ENCODE peak calls at places on chromosomes 11 and 22, in five cellular contexts. D, T, B, F and Z are unnamed samples.

GRCh38 chr11:132022718-132023117 is 652.3 kb downstream of the NTM start:
- DNase-seq in D (no peak), T (no peak), B (no peak), F (no peak), Z (no peak)

GRCh38 chr11:122690801-122691649 is 35.5 kb downstream of the UBASH3B start:
- DNase-seq in D (no peak), T (no peak), B (no peak), F (no peak), Z (no peak)

GRCh38 chr11:46353706-46354105 is 6.4 kb downstream of the DGKZ start:
- DNase-seq in D (no peak), T (no peak), B (no peak), F (no peak), Z (no peak)

GRCh38 chr11:124867700-124868099 is 2.5 kb downstream of the ROBO3 start:
- DNase-seq in D (no peak), T (no peak), B (peak; percentile 46), F (no peak), Z (no peak)

GRCh38 chr22:50577697-50577986 is 585 bp downstream of the CPT1B start:
- DNase-seq in D (no peak), T (no peak), B (no peak), F (no peak), Z (no peak)

GRCh38 chr11:12126352-12127019 is 16.1 kb downstream of the MICAL2 start:
- DNase-seq in D (no peak), T (no peak), B (no peak), F (no peak), Z (no peak)

GRCh38 chr11:75191330-75191717 is 40.4 kb downstream of the SLCO2B1 start:
- DNase-seq in D (no peak), T (no peak), B (no peak), F (no peak), Z (no peak)

GRCh38 chr22:31244044-31244942 is 32.2 kb downstream of the LIMK2 start:
- DNase-seq in D (peak; percentile 51), T (no peak), B (peak; percentile 30), F (peak; percentile 81), Z (no peak)

GRCh38 chr11:111428113-111428876 is 49.2 kb upstream of the POU2AF1 start:
- DNase-seq in D (no peak), T (no peak), B (no peak), F (no peak), Z (no peak)

GRCh38 chr11:84564180-84564866 is 1062.8 kb downstream of the DLG2 start:
- DNase-seq in D (peak; percentile 15), T (no peak), B (peak; percentile 48), F (no peak), Z (no peak)

GRCh38 chr11:34637303-34637702 is 16.4 kb downstream of the EHF start:
- DNase-seq in D (no peak), T (no peak), B (no peak), F (no peak), Z (no peak)

GRCh38 chr11:119099707-119100106 is 1.9 kb downstream of the DPAGT1 start:
- DNase-seq in D (no peak), T (no peak), B (no peak), F (no peak), Z (no peak)

GRCh38 chr11:35546317-35546716 is 20.9 kb upstream of the PAMR1 start:
- DNase-seq in D (no peak), T (no peak), B (no peak), F (no peak), Z (no peak)

GRCh38 chr11:128497057-128497957 is 90.1 kb downstream of the ETS1 start:
- DNase-seq in D (peak; percentile 47), T (no peak), B (no peak), F (peak; percentile 65), Z (no peak)

GRCh38 chr11:34182425-34182824 is 77.0 kb downstream of the NAT10 start:
- DNase-seq in D (no peak), T (no peak), B (no peak), F (no peak), Z (no peak)

GRCh38 chr11:24453129-24453723 is 43.6 kb upstream of the LUZP2 start:
- DNase-seq in D (no peak), T (no peak), B (no peak), F (no peak), Z (no peak)

GRCh38 chr11:449889-450808 is at the start of gene PTDSS2:
- DNase-seq in D (peak; percentile 96), T (peak; percentile 93), B (peak; percentile 91), F (peak; percentile 94), Z (peak; percentile 92)

GRCh38 chr11:95065336-95065735 is 1.4 kb upstream of the SRSF8 start:
- DNase-seq in D (no peak), T (no peak), B (no peak), F (no peak), Z (no peak)

GRCh38 chr11:128733440-128734115 is 39.7 kb downstream of the FLI1 start:
- DNase-seq in D (no peak), T (peak; percentile 46), B (no peak), F (no peak), Z (no peak)

GRCh38 chr11:38562562-38562961 is 1964.5 kb upstream of the RAG2 start:
- DNase-seq in D (no peak), T (no peak), B (no peak), F (no peak), Z (no peak)

GRCh38 chr11:70243912-70244652 is 26.4 kb upstream of the PPFIA1 start:
- DNase-seq in D (no peak), T (no peak), B (no peak), F (no peak), Z (no peak)

GRCh38 chr11:110470716-110471115 is 41.0 kb downstream of the FDX1 start:
- DNase-seq in D (no peak), T (no peak), B (no peak), F (no peak), Z (no peak)

GRCh38 chr22:27836181-27836580 is 34.6 kb upstream of the MN1 start:
- DNase-seq in D (no peak), T (no peak), B (no peak), F (no peak), Z (no peak)

GRCh38 chr11:59918494-59918893 is 19.7 kb upstream of the OOSP1 start:
- DNase-seq in D (no peak), T (no peak), B (no peak), F (no peak), Z (no peak)

GRCh38 chr11:17686185-17686980 is 33.0 kb upstream of the MYOD1 start:
- DNase-seq in D (peak; percentile 67), T (no peak), B (peak; percentile 81), F (peak; percentile 78), Z (no peak)

GRCh38 chr22:26385164-26385563 is 43.9 kb upstream of the ASPHD2 start:
- DNase-seq in D (no peak), T (no peak), B (no peak), F (no peak), Z (no peak)

GRCh38 chr11:119728226-119728626 is 774 bp downstream of the NECTIN1 start:
- DNase-seq in D (no peak), T (peak; percentile 12), B (no peak), F (no peak), Z (no peak)

GRCh38 chr11:110531056-110531756 is 101.5 kb downstream of the FDX1 start:
- DNase-seq in D (no peak), T (no peak), B (no peak), F (no peak), Z (no peak)

GRCh38 chr11:73680687-73681086 is 34.3 kb downstream of the PLEKHB1 start:
- DNase-seq in D (no peak), T (no peak), B (no peak), F (no peak), Z (no peak)

GRCh38 chr11:120800206-120800605 is 223.7 kb upstream of the TBCEL start:
- DNase-seq in D (no peak), T (no peak), B (no peak), F (no peak), Z (no peak)

GRCh38 chr11:82980292-82980691 is 78.8 kb downstream of the DDIAS start:
- DNase-seq in D (no peak), T (no peak), B (no peak), F (no peak), Z (no peak)

GRCh38 chr11:121328213-121328966 is 35.8 kb downstream of the SC5D start:
- DNase-seq in D (no peak), T (peak; percentile 23), B (no peak), F (no peak), Z (no peak)

GRCh38 chr11:44752727-44753126 is 26.0 kb downstream of the TSPAN18 start:
- DNase-seq in D (no peak), T (no peak), B (no peak), F (no peak), Z (no peak)
- H3K27me3 ChIP-seq in D (no peaks in the 10 kb centered on the region), T (no peaks in the 10 kb centered on the region), B (no peaks in the 10 kb centered on the region), F (no peaks in the 10 kb centered on the region), Z (no peaks in the 10 kb centered on the region)

GRCh38 chr11:100752371-100753073 is 65.4 kb downstream of the ARHGAP42 start:
- DNase-seq in D (no peak), T (no peak), B (peak; percentile 70), F (no peak), Z (no peak)
- H3K9me3 ChIP-seq in D (peaks cover 10% of the 10 kb centered on the region), T (no peaks in the 10 kb centered on the region), B (no peaks in the 10 kb centered on the region), F (no peaks in the 10 kb centered on the region), Z (peaks cover 9% of the 10 kb centered on the region)

DNA sequence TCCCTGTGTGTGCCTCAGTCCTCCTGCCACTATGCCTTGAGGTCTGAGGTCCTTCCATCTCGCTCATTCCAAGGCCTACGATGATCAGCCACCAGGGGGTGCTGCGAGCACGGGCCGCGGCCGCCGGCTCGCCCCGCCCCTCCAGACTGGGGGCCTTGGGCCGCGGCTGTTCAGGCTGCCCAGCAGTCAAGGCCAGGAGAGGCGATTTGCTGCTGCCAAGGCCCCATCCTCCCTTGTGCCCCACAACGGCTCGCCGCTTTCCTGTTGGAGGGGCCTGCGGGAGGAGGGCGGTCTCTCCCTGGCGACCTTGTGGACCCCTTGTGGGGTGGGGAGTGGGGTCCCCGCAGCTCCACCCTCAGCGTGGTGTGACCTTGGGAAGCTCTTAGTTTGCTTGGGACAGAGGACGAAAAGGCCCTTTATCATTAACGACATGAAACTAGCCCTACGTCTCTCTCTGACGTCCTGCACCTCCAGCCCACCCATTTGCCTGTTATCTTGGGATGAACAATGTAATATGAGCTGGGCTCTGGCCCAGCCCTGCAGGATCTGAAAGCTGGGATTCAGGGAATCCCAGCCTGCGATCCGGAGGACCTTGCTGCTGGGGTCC is 5.4 kb upstream of the GALR3 start:
- DNase-seq in D (peak; percentile 86), T (peak; percentile 87), B (peak; percentile 90), F (peak; percentile 74), Z (no peak)
- H3K27me3 ChIP-seq in D (no peaks in the 10 kb centered on the region), T (no peaks in the 10 kb centered on the region), B (no peaks in the 10 kb centered on the region), F (no peaks in the 10 kb centered on the region), Z (no peaks in the 10 kb centered on the region)

GRCh38 chr22:47369431-47370015 is 607.1 kb downstream of the TBC1D22A start:
- DNase-seq in D (no peak), T (no peak), B (no peak), F (no peak), Z (no peak)
- H3K9me3 ChIP-seq in D (no peaks in the 10 kb centered on the region), T (no peaks in the 10 kb centered on the region), B (peaks cover under 1% of the 10 kb centered on the region), F (no peaks in the 10 kb centered on the region), Z (no peaks in the 10 kb centered on the region)

DNA sequence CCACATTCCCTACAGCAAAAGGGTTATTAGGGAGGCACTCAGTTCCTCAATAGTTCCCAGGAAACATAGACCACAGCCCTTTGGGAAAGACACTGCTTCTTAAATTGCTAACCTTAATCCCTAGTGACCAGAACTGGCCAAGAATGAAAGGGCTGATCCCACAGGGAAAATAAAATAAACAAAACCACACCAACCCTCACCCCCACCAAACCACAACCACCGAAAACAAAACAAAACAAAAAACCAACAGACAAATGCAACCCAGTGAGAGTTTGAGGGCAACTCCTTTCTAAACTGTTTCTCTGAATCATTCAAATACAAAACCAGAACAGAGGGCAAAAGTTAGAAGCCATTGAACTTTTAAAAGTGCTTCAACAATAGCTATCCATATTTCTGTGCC is 57.2 kb downstream of the NAV2 start:
- DNase-seq in D (no peak), T (no peak), B (no peak), F (no peak), Z (no peak)
- H3K27me3 ChIP-seq in D (no peaks in the 10 kb centered on the region), T (peaks cover 4% of the 10 kb centered on the region), B (no peaks in the 10 kb centered on the region), F (no peaks in the 10 kb centered on the region), Z (no peaks in the 10 kb centered on the region)

GRCh38 chr11:99781074-99781473 is 760.3 kb downstream of the CNTN5 start:
- DNase-seq in D (no peak), T (no peak), B (no peak), F (no peak), Z (no peak)
- H3K9me3 ChIP-seq in D (no peaks in the 10 kb centered on the region), T (no peaks in the 10 kb centered on the region), B (no peaks in the 10 kb centered on the region), F (no peaks in the 10 kb centered on the region), Z (no peaks in the 10 kb centered on the region)